ENCODE peak calls at places on chromosomes 1 and 21, in six cellular contexts. One of them, this sample, is unnamed.

GRCh38 chr1:245086389-245086969 is 68.3 kb upstream of the KIF26B start:
- DNase-seq in GM23338: no peak
- DNase-seq in fibroblast of villous mesenchyme: peak
- DNase-seq in tibial nerve: no peak
- DNase-seq in fibroblast of lung: peak
- DNase-seq in uterus: no peak
- DNase-seq in this sample: peak

GRCh38 chr1:32997381-32997891 is 32.8 kb upstream of the RNF19B start:
- DNase-seq in GM23338: no peak
- DNase-seq in fibroblast of villous mesenchyme: peak
- DNase-seq in tibial nerve: no peak
- DNase-seq in fibroblast of lung: peak
- DNase-seq in uterus: no peak
- DNase-seq in this sample: peak

GRCh38 chr1:88729297-88729696 is 45.2 kb downstream of the PKN2 start:
- DNase-seq in GM23338: no peak
- DNase-seq in fibroblast of villous mesenchyme: no peak
- DNase-seq in tibial nerve: no peak
- DNase-seq in fibroblast of lung: no peak
- DNase-seq in uterus: no peak
- DNase-seq in this sample: no peak

GRCh38 chr1:156959414-156959813 is 39.0 kb downstream of the LRRC71 start:
- DNase-seq in GM23338: no peak
- DNase-seq in fibroblast of villous mesenchyme: peak
- DNase-seq in tibial nerve: no peak
- DNase-seq in fibroblast of lung: peak
- DNase-seq in uterus: peak
- DNase-seq in this sample: no peak

GRCh38 chr1:116987256-116987555 is 14.4 kb upstream of the CD101 start:
- DNase-seq in GM23338: no peak
- DNase-seq in fibroblast of villous mesenchyme: no peak
- DNase-seq in tibial nerve: no peak
- DNase-seq in fibroblast of lung: no peak
- DNase-seq in uterus: no peak
- DNase-seq in this sample: no peak

GRCh38 chr1:158932171-158932570 is 819 bp downstream of the PYHIN1 start:
- DNase-seq in GM23338: no peak
- DNase-seq in fibroblast of villous mesenchyme: no peak
- DNase-seq in tibial nerve: no peak
- DNase-seq in fibroblast of lung: no peak
- DNase-seq in uterus: no peak
- DNase-seq in this sample: no peak

GRCh38 chr1:40122865-40123264 is 25.8 kb upstream of the PPT1 start:
- DNase-seq in GM23338: no peak
- DNase-seq in fibroblast of villous mesenchyme: no peak
- DNase-seq in tibial nerve: no peak
- DNase-seq in fibroblast of lung: no peak
- DNase-seq in uterus: no peak
- DNase-seq in this sample: no peak

GRCh38 chr1:87449348-87449963 is 120.8 kb downstream of the LMO4 start:
- DNase-seq in GM23338: no peak
- DNase-seq in fibroblast of villous mesenchyme: no peak
- DNase-seq in tibial nerve: no peak
- DNase-seq in fibroblast of lung: peak
- DNase-seq in uterus: peak
- DNase-seq in this sample: peak

GRCh38 chr21:41403331-41403730 is 22.7 kb upstream of the MX1 start:
- DNase-seq in GM23338: no peak
- DNase-seq in fibroblast of villous mesenchyme: no peak
- DNase-seq in tibial nerve: no peak
- DNase-seq in fibroblast of lung: no peak
- DNase-seq in uterus: no peak
- DNase-seq in this sample: no peak

GRCh38 chr1:60052634-60053033 is 20.9 kb downstream of the C1orf87 start:
- DNase-seq in GM23338: no peak
- DNase-seq in fibroblast of villous mesenchyme: peak
- DNase-seq in tibial nerve: no peak
- DNase-seq in fibroblast of lung: no peak
- DNase-seq in uterus: no peak
- DNase-seq in this sample: no peak

GRCh38 chr1:212401838-212402582 is 12.7 kb downstream of the PACC1 start:
- DNase-seq in GM23338: no peak
- DNase-seq in fibroblast of villous mesenchyme: peak
- DNase-seq in tibial nerve: no peak
- DNase-seq in fibroblast of lung: peak
- DNase-seq in uterus: no peak
- DNase-seq in this sample: peak

GRCh38 chr1:12078938-12079861 is 16.1 kb downstream of the TNFRSF8 start:
- DNase-seq in GM23338: peak
- DNase-seq in fibroblast of villous mesenchyme: peak
- DNase-seq in tibial nerve: peak
- DNase-seq in fibroblast of lung: peak
- DNase-seq in uterus: peak
- DNase-seq in this sample: peak

GRCh38 chr1:101360506-101360905 is 123.7 kb downstream of the S1PR1 start:
- DNase-seq in GM23338: no peak
- DNase-seq in fibroblast of villous mesenchyme: no peak
- DNase-seq in tibial nerve: no peak
- DNase-seq in fibroblast of lung: no peak
- DNase-seq in uterus: no peak
- DNase-seq in this sample: no peak

GRCh38 chr1:115107501-115108260 is 18.4 kb upstream of the TSPAN2 start:
- DNase-seq in GM23338: no peak
- DNase-seq in fibroblast of villous mesenchyme: peak
- DNase-seq in tibial nerve: no peak
- DNase-seq in fibroblast of lung: peak
- DNase-seq in uterus: no peak
- DNase-seq in this sample: peak

GRCh38 chr1:46488343-46489168 is 1.1 kb upstream of the DMBX1 start:
- DNase-seq in GM23338: peak
- DNase-seq in fibroblast of villous mesenchyme: no peak
- DNase-seq in tibial nerve: no peak
- DNase-seq in fibroblast of lung: peak
- DNase-seq in uterus: no peak
- DNase-seq in this sample: peak

GRCh38 chr1:69567847-69568434 is at the start of gene LRRC7:
- DNase-seq in GM23338: peak
- DNase-seq in fibroblast of villous mesenchyme: no peak
- DNase-seq in tibial nerve: no peak
- DNase-seq in fibroblast of lung: no peak
- DNase-seq in uterus: no peak
- DNase-seq in this sample: no peak

GRCh38 chr1:212692774-212693644 is 6.6 kb downstream of the BATF3 start:
- DNase-seq in GM23338: peak
- DNase-seq in fibroblast of villous mesenchyme: no peak
- DNase-seq in tibial nerve: no peak
- DNase-seq in fibroblast of lung: peak
- DNase-seq in uterus: no peak
- DNase-seq in this sample: peak

GRCh38 chr1:224509881-224510280 is 75.3 kb upstream of the WDR26 start:
- DNase-seq in GM23338: no peak
- DNase-seq in fibroblast of villous mesenchyme: peak
- DNase-seq in tibial nerve: no peak
- DNase-seq in fibroblast of lung: peak
- DNase-seq in uterus: no peak
- DNase-seq in this sample: no peak

GRCh38 chr1:21295059-21295401 is 4.8 kb upstream of the ECE1 start:
- DNase-seq in GM23338: no peak
- DNase-seq in fibroblast of villous mesenchyme: peak
- DNase-seq in tibial nerve: no peak
- DNase-seq in fibroblast of lung: no peak
- DNase-seq in uterus: no peak
- DNase-seq in this sample: peak

GRCh38 chr1:154784924-154785531 is 85.1 kb downstream of the KCNN3 start:
- DNase-seq in GM23338: peak
- DNase-seq in fibroblast of villous mesenchyme: no peak
- DNase-seq in tibial nerve: no peak
- DNase-seq in fibroblast of lung: no peak
- DNase-seq in uterus: peak
- DNase-seq in this sample: no peak

GRCh38 chr1:103514920-103515503 is 10.5 kb upstream of the RNPC3 start:
- DNase-seq in GM23338: peak
- DNase-seq in fibroblast of villous mesenchyme: peak
- DNase-seq in tibial nerve: peak
- DNase-seq in fibroblast of lung: peak
- DNase-seq in uterus: no peak
- DNase-seq in this sample: peak

GRCh38 chr21:45334591-45335081 is 46.9 kb upstream of the POFUT2 start:
- DNase-seq in GM23338: no peak
- DNase-seq in fibroblast of villous mesenchyme: no peak
- DNase-seq in tibial nerve: no peak
- DNase-seq in fibroblast of lung: no peak
- DNase-seq in uterus: no peak
- DNase-seq in this sample: no peak

GRCh38 chr1:47650205-47650604 is 212.4 kb downstream of the FOXD2 start:
- DNase-seq in GM23338: no peak
- DNase-seq in fibroblast of villous mesenchyme: peak
- DNase-seq in tibial nerve: no peak
- DNase-seq in fibroblast of lung: peak
- DNase-seq in uterus: no peak
- DNase-seq in this sample: peak

GRCh38 chr1:3553940-3554223 is 57.4 kb downstream of the MEGF6 start:
- DNase-seq in GM23338: no peak
- DNase-seq in fibroblast of villous mesenchyme: no peak
- DNase-seq in tibial nerve: no peak
- DNase-seq in fibroblast of lung: no peak
- DNase-seq in uterus: no peak
- DNase-seq in this sample: no peak

GRCh38 chr21:45152265-45152746 is 77.9 kb downstream of the ADARB1 start:
- DNase-seq in GM23338: peak
- DNase-seq in fibroblast of villous mesenchyme: no peak
- DNase-seq in tibial nerve: no peak
- DNase-seq in fibroblast of lung: no peak
- DNase-seq in uterus: no peak
- DNase-seq in this sample: no peak

GRCh38 chr1:167491586-167492408 is 26.5 kb downstream of the CD247 start:
- DNase-seq in GM23338: peak
- DNase-seq in fibroblast of villous mesenchyme: no peak
- DNase-seq in tibial nerve: no peak
- DNase-seq in fibroblast of lung: no peak
- DNase-seq in uterus: no peak
- DNase-seq in this sample: no peak

GRCh38 chr1:206880310-206880709 is 14.9 kb downstream of the IL20 start:
- DNase-seq in GM23338: no peak
- DNase-seq in fibroblast of villous mesenchyme: no peak
- DNase-seq in tibial nerve: no peak
- DNase-seq in fibroblast of lung: no peak
- DNase-seq in uterus: no peak
- DNase-seq in this sample: no peak

GRCh38 chr1:206885341-206886060 is 11.7 kb upstream of the IL24 start:
- DNase-seq in GM23338: no peak
- DNase-seq in fibroblast of villous mesenchyme: no peak
- DNase-seq in tibial nerve: no peak
- DNase-seq in fibroblast of lung: no peak
- DNase-seq in uterus: no peak
- DNase-seq in this sample: peak

GRCh38 chr1:206883876-206884275 is 13.4 kb upstream of the IL24 start:
- DNase-seq in GM23338: no peak
- DNase-seq in fibroblast of villous mesenchyme: no peak
- DNase-seq in tibial nerve: no peak
- DNase-seq in fibroblast of lung: no peak
- DNase-seq in uterus: no peak
- DNase-seq in this sample: no peak

GRCh38 chr1:206883160-206883559 is 14.1 kb upstream of the IL24 start:
- DNase-seq in GM23338: no peak
- DNase-seq in fibroblast of villous mesenchyme: peak
- DNase-seq in tibial nerve: no peak
- DNase-seq in fibroblast of lung: peak
- DNase-seq in uterus: no peak
- DNase-seq in this sample: no peak

DNA sequence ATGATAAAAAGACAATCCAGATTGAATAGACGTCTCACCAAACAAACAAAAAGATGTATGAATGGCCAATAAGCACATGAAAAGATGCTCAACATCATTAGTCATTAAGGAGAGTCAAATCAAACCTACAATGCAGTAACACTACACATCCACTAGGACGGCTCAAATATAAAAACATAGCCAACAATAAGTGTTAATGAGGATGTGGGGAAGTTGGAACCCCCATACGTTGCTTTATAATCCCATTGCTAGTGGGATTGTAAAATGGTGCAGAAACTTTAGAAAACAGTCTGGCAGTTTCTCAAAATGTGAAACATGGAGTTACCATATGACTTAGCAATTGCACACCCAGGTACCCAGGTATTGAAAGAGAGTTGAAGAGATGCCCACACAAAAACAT is 14.7 kb upstream of the IL24 start:
- DNase-seq in GM23338: peak
- DNase-seq in fibroblast of villous mesenchyme: no peak
- DNase-seq in tibial nerve: no peak
- DNase-seq in fibroblast of lung: no peak
- DNase-seq in uterus: no peak
- DNase-seq in this sample: no peak
- TF ChIP-seq CTCF in GM23338: peak
- TF ChIP-seq CTCF in fibroblast of villous mesenchyme: peak
- TF ChIP-seq CTCF in tibial nerve: no peak
- TF ChIP-seq CTCF in fibroblast of lung: no peak
- TF ChIP-seq CTCF in uterus: no peak
- TF ChIP-seq CTCF in this sample: peak

GRCh38 chr1:49630156-49630555 is 393.6 kb downstream of the AGBL4 start:
- DNase-seq in GM23338: no peak
- DNase-seq in fibroblast of villous mesenchyme: no peak
- DNase-seq in tibial nerve: no peak
- DNase-seq in fibroblast of lung: no peak
- DNase-seq in uterus: no peak
- DNase-seq in this sample: no peak
- H3K4me3 ChIP-seq in GM23338: no peak
- H3K4me3 ChIP-seq in fibroblast of villous mesenchyme: no peak
- H3K4me3 ChIP-seq in tibial nerve: no peak
- H3K4me3 ChIP-seq in fibroblast of lung: no peak
- H3K4me3 ChIP-seq in uterus: no peak
- H3K4me3 ChIP-seq in this sample: no peak

DNA sequence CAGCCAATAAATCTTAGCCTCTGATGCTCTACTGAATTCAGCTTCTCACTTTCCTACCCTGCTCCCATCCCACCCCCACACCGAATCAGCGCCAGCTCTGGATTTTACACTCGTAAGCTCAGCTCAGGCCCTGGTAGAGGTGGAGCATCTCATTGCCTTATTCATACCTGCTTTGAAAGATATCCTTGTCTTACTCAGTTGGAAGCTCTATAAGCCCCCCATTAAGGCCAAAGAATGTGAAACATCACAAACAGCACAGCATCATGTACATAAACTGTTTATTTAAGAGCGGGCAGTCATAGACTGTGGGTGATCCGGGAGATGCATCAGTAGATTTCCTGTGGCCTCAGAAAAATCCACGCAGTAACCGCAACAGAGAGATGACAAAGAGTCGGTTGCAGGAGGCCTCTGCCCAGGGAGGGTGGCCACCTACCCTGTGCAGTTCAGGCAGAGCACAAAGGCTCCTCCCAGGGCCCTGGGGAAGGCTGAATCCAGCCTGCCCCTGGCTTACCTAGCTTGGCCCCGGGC is 36.4 kb upstream of the ETS2 start:
- DNase-seq in GM23338: no peak
- DNase-seq in fibroblast of villous mesenchyme: peak
- DNase-seq in tibial nerve: no peak
- DNase-seq in fibroblast of lung: peak
- DNase-seq in uterus: no peak
- DNase-seq in this sample: peak
- TF ChIP-seq CTCF in GM23338: no peak
- TF ChIP-seq CTCF in fibroblast of villous mesenchyme: no peak
- TF ChIP-seq CTCF in tibial nerve: no peak
- TF ChIP-seq CTCF in fibroblast of lung: no peak
- TF ChIP-seq CTCF in uterus: no peak
- TF ChIP-seq CTCF in this sample: no peak

GRCh38 chr1:9538669-9539164 is 548 bp upstream of the SLC25A33 start:
- DNase-seq in GM23338: no peak
- DNase-seq in fibroblast of villous mesenchyme: no peak
- DNase-seq in tibial nerve: no peak
- DNase-seq in fibroblast of lung: no peak
- DNase-seq in uterus: peak
- DNase-seq in this sample: no peak
- H3K4me3 ChIP-seq in GM23338: peak
- H3K4me3 ChIP-seq in fibroblast of villous mesenchyme: no peak
- H3K4me3 ChIP-seq in tibial nerve: no peak
- H3K4me3 ChIP-seq in fibroblast of lung: no peak
- H3K4me3 ChIP-seq in uterus: no peak
- H3K4me3 ChIP-seq in this sample: no peak